ENCODE peak calls at places on chromosome 12, in four cellular contexts. One of them, this sample, is unnamed.

GRCh38 chr12:14886271-14886670 is 617 bp upstream of the MGP start:
- DNase-seq in uterus: no peak
- DNase-seq in body of pancreas: no peak
- DNase-seq in A549: no peak
- DNase-seq in this sample: no peak

GRCh38 chr12:57101892-57102695 is 9.1 kb downstream of the STAT6 start:
- DNase-seq in A549: peak
- DNase-seq in body of pancreas: peak
- DNase-seq in uterus: no peak
- DNase-seq in this sample: no peak

GRCh38 chr12:54363047-54363446 is 1.2 kb downstream of the GPR84 start:
- DNase-seq in A549: no peak
- DNase-seq in body of pancreas: no peak
- DNase-seq in uterus: no peak
- DNase-seq in this sample: no peak

GRCh38 chr12:119544780-119545625 is 48.6 kb upstream of the TMEM233 start:
- DNase-seq in A549: peak
- DNase-seq in uterus: peak
- DNase-seq in body of pancreas: peak
- DNase-seq in this sample: peak

GRCh38 chr12:57605308-57606015 is 838 bp downstream of the DTX3 start:
- DNase-seq in body of pancreas: no peak
- DNase-seq in A549: no peak
- DNase-seq in uterus: no peak
- DNase-seq in this sample: peak

GRCh38 chr12:41277019-41277770 is 89.1 kb downstream of the PDZRN4 start:
- DNase-seq in A549: peak
- DNase-seq in uterus: no peak
- DNase-seq in body of pancreas: peak
- DNase-seq in this sample: peak

GRCh38 chr12:49637401-49637800 is 14.0 kb downstream of the PRPF40B start:
- DNase-seq in body of pancreas: no peak
- DNase-seq in A549: no peak
- DNase-seq in uterus: no peak
- DNase-seq in this sample: no peak

GRCh38 chr12:56635539-56636117 is 5.5 kb upstream of the BAZ2A start:
- DNase-seq in uterus: no peak
- DNase-seq in body of pancreas: no peak
- DNase-seq in A549: peak
- DNase-seq in this sample: no peak

GRCh38 chr12:62767946-62768345 is 167.0 kb downstream of the PPM1H start:
- DNase-seq in A549: no peak
- DNase-seq in uterus: no peak
- DNase-seq in body of pancreas: no peak
- DNase-seq in this sample: no peak

GRCh38 chr12:50547742-50548141 is 43.0 kb downstream of the DIP2B start:
- DNase-seq in A549: no peak
- DNase-seq in body of pancreas: no peak
- DNase-seq in uterus: no peak
- DNase-seq in this sample: no peak

GRCh38 chr12:57079821-57080220 is 1.2 kb upstream of the NEMP1 start:
- DNase-seq in A549: no peak
- DNase-seq in body of pancreas: no peak
- DNase-seq in uterus: no peak
- DNase-seq in this sample: no peak

GRCh38 chr12:57133013-57133569 is 4.8 kb downstream of the LRP1 start:
- DNase-seq in A549: no peak
- DNase-seq in uterus: peak
- DNase-seq in body of pancreas: no peak
- DNase-seq in this sample: no peak

GRCh38 chr12:113650476-113650875 is 178.8 kb upstream of the LHX5 start:
- DNase-seq in body of pancreas: no peak
- DNase-seq in A549: no peak
- DNase-seq in uterus: no peak
- DNase-seq in this sample: no peak

GRCh38 chr12:29980304-29980703 is 196.6 kb upstream of the TMTC1 start:
- DNase-seq in uterus: no peak
- DNase-seq in A549: no peak
- DNase-seq in body of pancreas: no peak
- DNase-seq in this sample: no peak

GRCh38 chr12:29983917-29984316 is 200.2 kb upstream of the TMTC1 start:
- DNase-seq in A549: no peak
- DNase-seq in uterus: no peak
- DNase-seq in body of pancreas: no peak
- DNase-seq in this sample: no peak
- H3K27ac ChIP-seq in A549: no peak
- H3K27ac ChIP-seq in uterus: no peak
- H3K27ac ChIP-seq in body of pancreas: no peak
- H3K27ac ChIP-seq in this sample: no peak

DNA sequence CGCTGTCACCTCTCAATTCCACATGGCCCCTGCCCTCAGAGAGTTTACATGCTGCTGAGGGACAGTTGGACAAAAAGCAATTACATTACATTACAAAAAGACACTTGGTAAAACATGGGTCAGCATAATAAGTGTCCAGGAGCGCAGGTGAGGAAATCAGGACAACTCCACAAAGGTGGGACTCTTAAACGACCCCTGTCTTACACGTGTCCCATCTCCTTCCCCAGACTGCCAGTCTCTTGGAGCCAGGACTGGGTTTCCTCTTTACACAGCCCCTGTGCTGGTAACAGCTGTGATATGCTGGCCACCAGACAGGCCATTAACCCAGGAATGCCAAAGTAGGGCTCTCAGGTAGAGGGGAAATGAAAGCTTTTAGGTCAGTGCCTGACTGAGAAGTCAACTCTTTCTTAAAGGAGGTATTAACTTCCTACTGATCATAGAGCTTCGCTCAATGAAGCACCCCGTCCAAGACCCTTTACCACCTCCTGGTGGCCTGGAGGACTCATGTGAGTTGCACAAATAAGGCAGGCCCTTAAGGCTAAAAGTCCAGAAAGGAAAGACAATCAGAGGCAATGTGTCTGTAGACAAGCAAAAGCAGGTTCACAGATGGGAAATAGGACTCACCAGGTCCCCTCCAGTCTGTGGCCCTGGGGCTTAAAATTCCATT is 55.5 kb downstream of the ANO2 start:
- DNase-seq in A549: peak
- DNase-seq in uterus: no peak
- DNase-seq in body of pancreas: no peak
- DNase-seq in this sample: no peak
- TF ChIP-seq CTCF in A549: no peak
- TF ChIP-seq CTCF in uterus: no peak
- TF ChIP-seq CTCF in body of pancreas: no peak
- TF ChIP-seq CTCF in this sample: no peak

GRCh38 chr12:105852958-105853357 is 285.8 kb downstream of the NUAK1 start:
- DNase-seq in body of pancreas: no peak
- DNase-seq in uterus: peak
- DNase-seq in A549: no peak
- DNase-seq in this sample: peak
- H3K4me3 ChIP-seq in body of pancreas: no peak
- H3K4me3 ChIP-seq in uterus: no peak
- H3K4me3 ChIP-seq in A549: no peak
- H3K4me3 ChIP-seq in this sample: no peak

DNA sequence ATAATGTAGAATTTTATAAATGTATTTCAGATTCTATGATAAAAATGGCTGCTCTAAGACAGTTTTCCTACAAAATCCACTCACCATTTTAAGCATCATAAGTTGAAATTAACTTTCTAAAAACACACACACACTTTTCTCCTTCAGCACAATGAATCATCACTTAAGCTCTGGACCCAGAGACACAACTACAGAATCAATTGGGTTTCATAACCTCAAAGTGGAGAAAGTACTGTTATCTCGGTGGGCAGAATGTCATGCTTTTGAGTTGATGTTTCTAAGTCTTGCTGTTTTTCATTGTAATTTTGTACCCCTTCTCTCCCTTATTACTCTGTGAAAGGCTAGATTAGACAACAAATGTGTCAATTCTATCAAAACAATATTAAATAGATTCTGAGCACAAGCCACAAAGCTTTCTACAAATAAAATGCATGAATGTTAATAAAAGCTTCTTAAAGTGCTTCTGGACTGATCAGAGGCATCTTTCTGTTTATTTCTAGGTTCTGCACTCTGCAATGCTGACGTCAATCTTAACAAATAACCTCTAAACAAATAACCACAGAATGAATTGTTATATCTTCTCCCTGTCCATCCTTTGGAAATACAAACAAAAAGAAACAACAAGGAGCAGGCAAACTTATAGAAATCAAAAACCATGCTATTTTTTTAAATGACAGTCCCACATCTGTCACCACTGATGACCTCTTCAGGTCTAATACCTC is 8.2 kb downstream of the IPO8 start:
- DNase-seq in uterus: no peak
- DNase-seq in A549: peak
- DNase-seq in body of pancreas: no peak
- DNase-seq in this sample: peak
- H3K27ac ChIP-seq in uterus: no peak
- H3K27ac ChIP-seq in A549: no peak
- H3K27ac ChIP-seq in body of pancreas: no peak
- H3K27ac ChIP-seq in this sample: no peak

GRCh38 chr12:108495823-108496579 is 19.1 kb upstream of the FICD start:
- DNase-seq in body of pancreas: no peak
- DNase-seq in A549: no peak
- DNase-seq in uterus: no peak
- DNase-seq in this sample: no peak

GRCh38 chr12:108498136-108498535 is 16.9 kb upstream of the FICD start:
- DNase-seq in body of pancreas: no peak
- DNase-seq in A549: no peak
- DNase-seq in uterus: no peak
- DNase-seq in this sample: no peak

GRCh38 chr12:108491256-108491655 is 23.8 kb upstream of the FICD start:
- DNase-seq in body of pancreas: no peak
- DNase-seq in A549: no peak
- DNase-seq in uterus: no peak
- DNase-seq in this sample: no peak

GRCh38 chr12:108495054-108495453 is 20.0 kb upstream of the FICD start:
- DNase-seq in uterus: no peak
- DNase-seq in body of pancreas: peak
- DNase-seq in A549: peak
- DNase-seq in this sample: peak
- TF ChIP-seq CTCF in uterus: no peak
- TF ChIP-seq CTCF in body of pancreas: no peak
- TF ChIP-seq CTCF in A549: peak
- TF ChIP-seq CTCF in this sample: peak

GRCh38 chr12:96457191-96457930 is 32.0 kb upstream of the CFAP54 start:
- DNase-seq in A549: no peak
- DNase-seq in uterus: no peak
- DNase-seq in body of pancreas: no peak
- DNase-seq in this sample: no peak
- H3K4me3 ChIP-seq in A549: no peak
- H3K4me3 ChIP-seq in uterus: no peak
- H3K4me3 ChIP-seq in body of pancreas: no peak
- H3K4me3 ChIP-seq in this sample: no peak

GRCh38 chr12:95115641-95116040 is 42.2 kb upstream of the NR2C1 start:
- DNase-seq in uterus: no peak
- DNase-seq in body of pancreas: no peak
- DNase-seq in A549: no peak
- DNase-seq in this sample: no peak

GRCh38 chr12:95116341-95116740 is 42.9 kb upstream of the NR2C1 start:
- DNase-seq in uterus: no peak
- DNase-seq in body of pancreas: no peak
- DNase-seq in A549: no peak
- DNase-seq in this sample: no peak

GRCh38 chr12:95118138-95118787 is 44.8 kb upstream of the NR2C1 start:
- DNase-seq in body of pancreas: peak
- DNase-seq in uterus: no peak
- DNase-seq in A549: peak
- DNase-seq in this sample: peak

GRCh38 chr12:95117178-95117599 is 43.8 kb upstream of the NR2C1 start:
- DNase-seq in A549: peak
- DNase-seq in uterus: peak
- DNase-seq in body of pancreas: peak
- DNase-seq in this sample: peak

GRCh38 chr12:95116773-95117172 is 43.4 kb upstream of the NR2C1 start:
- DNase-seq in body of pancreas: no peak
- DNase-seq in A549: peak
- DNase-seq in uterus: no peak
- DNase-seq in this sample: no peak
- H3K27ac ChIP-seq in body of pancreas: peak
- H3K27ac ChIP-seq in A549: peak
- H3K27ac ChIP-seq in uterus: peak
- H3K27ac ChIP-seq in this sample: no peak

GRCh38 chr12:30905483-30906009 is 21.0 kb upstream of the TSPAN11 start:
- DNase-seq in A549: no peak
- DNase-seq in body of pancreas: no peak
- DNase-seq in uterus: no peak
- DNase-seq in this sample: no peak
- TF ChIP-seq CTCF in A549: no peak
- TF ChIP-seq CTCF in body of pancreas: no peak
- TF ChIP-seq CTCF in uterus: no peak
- TF ChIP-seq CTCF in this sample: no peak

GRCh38 chr12:104790296-104791125 is 167.6 kb downstream of the SLC41A2 start:
- DNase-seq in body of pancreas: peak
- DNase-seq in uterus: peak
- DNase-seq in A549: peak
- DNase-seq in this sample: peak
- H3K4me3 ChIP-seq in body of pancreas: no peak
- H3K4me3 ChIP-seq in uterus: no peak
- H3K4me3 ChIP-seq in A549: no peak
- H3K4me3 ChIP-seq in this sample: no peak

This sample was measured in cardiac muscle cell.